ENCODE peak calls at places on chromosome 12, in four cellular contexts. T, E, K and I are unnamed samples. For H3K4me1, the result is how much of the 10 kb centered on the place peaks cover.

GRCh38 chr12:120925740-120926563 is 21.8 kb upstream of the SPPL3 start:
- DNase-seq in E (no peak), T (no peak), K (no peak), I (no peak)

GRCh38 chr12:53340398-53340797 is 4.2 kb upstream of the SP7 start:
- DNase-seq in K (peak), T (no peak), E (no peak), I (no peak)

GRCh38 chr12:87136330-87136976 is 880.3 kb upstream of the MGAT4C start:
- DNase-seq in K (no peak), E (no peak), T (peak), I (no peak)

GRCh38 chr12:31245822-31246469 is 80.0 kb downstream of the SINHCAF start:
- DNase-seq in T (peak), E (no peak), K (peak), I (no peak)

GRCh38 chr12:94561943-94562411 is 88.4 kb downstream of the TMCC3 start:
- DNase-seq in T (peak), E (no peak), K (no peak), I (peak)

GRCh38 chr12:54359762-54360351 is 4.4 kb downstream of the GPR84 start:
- DNase-seq in T (no peak), K (no peak), E (no peak), I (no peak)

GRCh38 chr12:851913-852312 is 97.6 kb downstream of the RAD52 start:
- DNase-seq in K (no peak), E (peak), T (peak), I (no peak)

GRCh38 chr12:81797100-81797499 is 38.0 kb upstream of the PPFIA2 start:
- DNase-seq in E (peak), T (peak), K (no peak), I (no peak)

GRCh38 chr12:125518074-125518473 is 452.8 kb downstream of the AACS start:
- DNase-seq in K (no peak), E (no peak), T (no peak), I (no peak)

GRCh38 chr12:105341010-105341409 is 10.5 kb downstream of the C12orf75 start:
- DNase-seq in T (peak), E (no peak), K (no peak), I (no peak)

GRCh38 chr12:112458751-112459150 is 40.0 kb downstream of the PTPN11 start:
- DNase-seq in E (no peak), T (no peak), K (no peak), I (no peak)

GRCh38 chr12:112463478-112463877 is 44.7 kb downstream of the PTPN11 start:
- DNase-seq in T (no peak), E (no peak), K (no peak), I (no peak)

GRCh38 chr12:112456029-112456428 is 37.3 kb downstream of the PTPN11 start:
- DNase-seq in E (no peak), T (no peak), K (no peak), I (no peak)

GRCh38 chr12:112458330-112458729 is 39.6 kb downstream of the PTPN11 start:
- DNase-seq in E (no peak), T (no peak), K (no peak), I (no peak)
- H3K4me1 ChIP-seq in E (under half), T (under half), K (under half), I (under half)

DNA sequence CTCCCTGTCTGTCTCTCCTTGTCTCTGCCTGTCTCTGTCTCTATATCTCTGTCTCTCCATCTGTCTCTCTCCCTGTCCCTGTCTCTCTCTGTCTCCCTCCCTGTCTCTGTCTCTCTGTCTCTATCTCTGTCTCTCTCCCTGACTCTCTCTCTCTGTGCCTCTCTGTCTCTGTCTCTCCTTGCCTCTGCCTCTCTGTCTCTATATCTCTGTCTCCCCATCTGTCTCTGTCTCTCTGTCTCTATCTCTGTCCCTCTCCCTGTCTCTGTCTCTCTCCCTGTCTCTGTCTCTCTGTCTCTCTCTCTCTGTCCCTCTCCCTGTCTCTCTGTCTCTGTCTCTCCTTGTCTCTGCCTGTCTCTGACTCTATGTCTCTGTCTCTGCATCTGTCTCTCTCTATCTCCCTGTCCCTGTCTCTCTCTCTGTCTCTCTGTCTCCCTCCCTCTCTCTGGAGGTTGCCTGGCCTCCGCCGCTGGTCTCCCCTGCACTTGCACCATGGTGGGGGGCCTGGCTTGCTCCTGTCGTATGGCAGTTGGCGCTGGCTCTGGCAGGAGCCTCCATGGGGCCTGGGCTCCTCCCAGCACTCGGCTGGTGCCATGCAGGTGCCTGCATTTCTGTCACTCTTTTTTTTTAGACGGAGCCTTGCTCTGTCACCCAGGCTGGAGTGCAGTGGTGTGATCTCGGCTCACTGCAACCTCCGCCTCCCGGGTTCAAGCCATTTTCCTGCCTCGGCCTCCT is 28.3 kb downstream of the MMP17 start:
- DNase-seq in E (no peak), K (no peak), T (no peak), I (peak)
- H3K4me1 ChIP-seq in E (under half), K (half or more), T (under half), I (under half)

GRCh38 chr12:119826661-119827435 is 50.3 kb downstream of the CIT start:
- DNase-seq in E (no peak), T (no peak), K (no peak), I (no peak)

GRCh38 chr12:119828300-119828699 is 48.8 kb downstream of the CIT start:
- DNase-seq in E (no peak), K (no peak), T (no peak), I (no peak)

GRCh38 chr12:119835068-119835467 is 42.1 kb downstream of the CIT start:
- DNase-seq in K (no peak), E (no peak), T (peak), I (no peak)

GRCh38 chr12:119829439-119829838 is 47.7 kb downstream of the CIT start:
- DNase-seq in K (no peak), E (no peak), T (no peak), I (no peak)
- H3K4me1 ChIP-seq in K (under half), E (under half), T (under half), I (under half)

DNA sequence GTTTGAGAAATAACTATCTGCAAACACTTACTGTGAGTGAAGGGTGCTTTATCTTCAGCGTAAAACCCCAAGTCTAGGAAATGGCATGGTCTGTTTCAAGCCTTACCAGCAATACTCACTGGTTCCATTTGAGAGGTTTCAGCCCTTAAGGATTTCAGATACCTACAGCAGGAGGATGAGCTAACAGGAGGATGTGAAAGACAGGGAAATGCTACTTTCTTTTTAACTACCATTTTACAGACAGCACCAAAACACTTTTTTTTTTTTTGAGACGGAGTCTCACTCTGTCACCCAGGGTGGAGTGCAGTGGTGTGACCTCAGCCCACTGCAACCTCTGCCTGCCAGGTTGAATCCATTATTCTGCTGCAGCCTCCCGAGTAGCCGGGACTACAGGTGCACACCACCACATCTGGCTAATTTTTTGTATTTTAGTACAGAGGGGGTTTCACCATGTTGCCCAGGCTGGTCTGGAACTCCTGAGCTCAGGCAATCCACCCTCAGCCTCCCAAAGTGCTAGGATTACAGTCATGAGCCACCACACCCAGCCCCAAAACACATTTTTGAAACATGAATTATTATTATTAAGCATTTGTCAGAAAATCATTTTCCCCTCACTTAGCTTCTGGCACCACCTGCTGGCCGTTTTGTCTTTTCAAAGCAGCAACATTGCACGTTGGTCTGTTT is 4.6 kb downstream of the MTRFR start:
- DNase-seq in E (peak), T (peak), K (peak), I (peak)
- H3K4me1 ChIP-seq in E (under half), T (under half), K (under half), I (under half)

GRCh38 chr12:108571604-108572165 is 9.3 kb downstream of the ISCU start:
- DNase-seq in K (no peak), E (no peak), T (no peak), I (no peak)
- H3K4me1 ChIP-seq in K (under half), E (under half), T (under half), I (under half)

DNA sequence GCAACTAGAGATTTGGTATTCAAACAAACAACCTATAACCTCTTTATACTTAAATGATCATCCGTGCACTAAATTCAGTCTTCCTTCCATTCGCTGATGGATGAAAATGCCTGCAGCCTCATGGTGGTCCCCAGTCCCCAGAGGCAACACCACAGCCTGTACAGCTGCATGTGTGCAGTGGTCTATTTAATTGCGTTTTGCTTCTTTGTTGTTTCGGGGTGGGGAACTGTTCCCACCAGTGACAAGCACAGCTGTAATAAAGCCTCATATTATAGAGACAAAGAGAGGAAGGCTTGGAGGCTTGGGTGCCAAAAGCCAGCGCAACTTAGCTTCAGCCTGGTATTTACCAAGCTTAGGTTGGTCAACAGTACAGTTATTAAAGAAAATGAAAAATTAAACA is 3.9 kb upstream of the SELPLG start:
- DNase-seq in T (no peak), E (no peak), K (no peak), I (no peak)
- H3K4me1 ChIP-seq in T (under half), E (under half), K (half or more), I (under half)